ENCODE peak calls at places on chromosomes 4 and X, in ten cellular contexts. One of them, this sample, is unnamed.

GRCh38 chr4:74623041-74623440 is 171.3 kb downstream of the BTC start:
- DNase-seq in ACHN: peak; percentile 72
- DNase-seq in lung: no peak
- DNase-seq in left colon: no peak
- DNase-seq in NCI-H524: peak; percentile 31
- DNase-seq in foreskin melanocyte: no peak
- DNase-seq in HFFc6: peak; percentile 27
- DNase-seq in NCI-H510A: no peak
- DNase-seq in activated CD4-positive, alpha-beta memory T cell treated with anti-CD3 and anti-CD28 coated beads, Interleukin-2, amount 10 ng/mL, durations not matched to agents 7 days and 5 days: no peak
- DNase-seq in GM20000: peak; percentile 23
- DNase-seq in this sample: no peak

GRCh38 chr4:95165926-95166524 is 382.7 kb downstream of the UNC5C start:
- DNase-seq in ACHN: peak; percentile 50
- DNase-seq in lung: peak; percentile 38
- DNase-seq in left colon: no peak
- DNase-seq in NCI-H524: peak; percentile 53
- DNase-seq in foreskin melanocyte: peak; percentile 54
- DNase-seq in HFFc6: peak; percentile 62
- DNase-seq in NCI-H510A: peak; percentile 38
- DNase-seq in activated CD4-positive, alpha-beta memory T cell treated with anti-CD3 and anti-CD28 coated beads, Interleukin-2, amount 10 ng/mL, durations not matched to agents 7 days and 5 days: peak; percentile 29
- DNase-seq in GM20000: peak; percentile 54
- DNase-seq in this sample: peak; percentile 43

GRCh38 chr4:94695389-94695788 is 62.4 kb upstream of the BMPR1B start:
- DNase-seq in ACHN: no peak
- DNase-seq in lung: no peak
- DNase-seq in left colon: no peak
- DNase-seq in NCI-H524: no peak
- DNase-seq in foreskin melanocyte: no peak
- DNase-seq in HFFc6: peak; percentile 30
- DNase-seq in NCI-H510A: no peak
- DNase-seq in activated CD4-positive, alpha-beta memory T cell treated with anti-CD3 and anti-CD28 coated beads, Interleukin-2, amount 10 ng/mL, durations not matched to agents 7 days and 5 days: no peak
- DNase-seq in GM20000: no peak
- DNase-seq in this sample: no peak

GRCh38 chr4:133146574-133147198 is 2.4 kb upstream of the PCDH10 start:
- DNase-seq in ACHN: peak; percentile 49
- DNase-seq in lung: no peak
- DNase-seq in left colon: no peak
- DNase-seq in NCI-H524: peak; percentile 58
- DNase-seq in foreskin melanocyte: no peak
- DNase-seq in HFFc6: peak; percentile 57
- DNase-seq in NCI-H510A: no peak
- DNase-seq in activated CD4-positive, alpha-beta memory T cell treated with anti-CD3 and anti-CD28 coated beads, Interleukin-2, amount 10 ng/mL, durations not matched to agents 7 days and 5 days: no peak
- DNase-seq in GM20000: peak; percentile 53
- DNase-seq in this sample: no peak

GRCh38 chr4:13821522-13821921 is 194.0 kb upstream of the BOD1L1 start:
- DNase-seq in ACHN: no peak
- DNase-seq in lung: no peak
- DNase-seq in left colon: no peak
- DNase-seq in NCI-H524: peak; percentile 15
- DNase-seq in foreskin melanocyte: no peak
- DNase-seq in HFFc6: no peak
- DNase-seq in NCI-H510A: no peak
- DNase-seq in activated CD4-positive, alpha-beta memory T cell treated with anti-CD3 and anti-CD28 coated beads, Interleukin-2, amount 10 ng/mL, durations not matched to agents 7 days and 5 days: no peak
- DNase-seq in GM20000: no peak
- DNase-seq in this sample: no peak

GRCh38 chr4:7861440-7861881 is 78.2 kb downstream of the AFAP1 start:
- DNase-seq in ACHN: peak; percentile 19
- DNase-seq in lung: no peak
- DNase-seq in left colon: no peak
- DNase-seq in NCI-H524: no peak
- DNase-seq in foreskin melanocyte: peak; percentile 51
- DNase-seq in HFFc6: peak; percentile 93
- DNase-seq in NCI-H510A: no peak
- DNase-seq in activated CD4-positive, alpha-beta memory T cell treated with anti-CD3 and anti-CD28 coated beads, Interleukin-2, amount 10 ng/mL, durations not matched to agents 7 days and 5 days: no peak
- DNase-seq in GM20000: no peak
- DNase-seq in this sample: no peak

GRCh38 chrX:139202742-139203410 is 327.7 kb upstream of the F9 start:
- DNase-seq in ACHN: no peak
- DNase-seq in lung: no peak
- DNase-seq in left colon: no peak
- DNase-seq in NCI-H524: no peak
- DNase-seq in foreskin melanocyte: no peak
- DNase-seq in HFFc6: no peak
- DNase-seq in NCI-H510A: no peak
- DNase-seq in activated CD4-positive, alpha-beta memory T cell treated with anti-CD3 and anti-CD28 coated beads, Interleukin-2, amount 10 ng/mL, durations not matched to agents 7 days and 5 days: no peak
- DNase-seq in GM20000: no peak
- DNase-seq in this sample: no peak

GRCh38 chr4:130077275-130077674 is 981.3 kb downstream of the C4orf33 start:
- DNase-seq in ACHN: no peak
- DNase-seq in lung: no peak
- DNase-seq in left colon: no peak
- DNase-seq in NCI-H524: no peak
- DNase-seq in foreskin melanocyte: peak; percentile 15
- DNase-seq in HFFc6: peak; percentile 77
- DNase-seq in NCI-H510A: no peak
- DNase-seq in activated CD4-positive, alpha-beta memory T cell treated with anti-CD3 and anti-CD28 coated beads, Interleukin-2, amount 10 ng/mL, durations not matched to agents 7 days and 5 days: no peak
- DNase-seq in GM20000: no peak
- DNase-seq in this sample: no peak

GRCh38 chr4:48047421-48047844 is 30.9 kb downstream of the NIPAL1 start:
- DNase-seq in ACHN: no peak
- DNase-seq in lung: no peak
- DNase-seq in left colon: no peak
- DNase-seq in NCI-H524: no peak
- DNase-seq in foreskin melanocyte: no peak
- DNase-seq in HFFc6: no peak
- DNase-seq in NCI-H510A: no peak
- DNase-seq in activated CD4-positive, alpha-beta memory T cell treated with anti-CD3 and anti-CD28 coated beads, Interleukin-2, amount 10 ng/mL, durations not matched to agents 7 days and 5 days: peak; percentile 82
- DNase-seq in GM20000: peak; percentile 65
- DNase-seq in this sample: peak; percentile 83

GRCh38 chr4:5218376-5219069 is 167.2 kb downstream of the STK32B start:
- DNase-seq in ACHN: no peak
- DNase-seq in lung: no peak
- DNase-seq in left colon: no peak
- DNase-seq in NCI-H524: no peak
- DNase-seq in foreskin melanocyte: no peak
- DNase-seq in HFFc6: no peak
- DNase-seq in NCI-H510A: no peak
- DNase-seq in activated CD4-positive, alpha-beta memory T cell treated with anti-CD3 and anti-CD28 coated beads, Interleukin-2, amount 10 ng/mL, durations not matched to agents 7 days and 5 days: no peak
- DNase-seq in GM20000: no peak
- DNase-seq in this sample: no peak

GRCh38 chr4:128582319-128582948 is 227.1 kb upstream of the JADE1 start:
- DNase-seq in ACHN: no peak
- DNase-seq in lung: no peak
- DNase-seq in left colon: no peak
- DNase-seq in NCI-H524: no peak
- DNase-seq in foreskin melanocyte: no peak
- DNase-seq in HFFc6: no peak
- DNase-seq in NCI-H510A: no peak
- DNase-seq in activated CD4-positive, alpha-beta memory T cell treated with anti-CD3 and anti-CD28 coated beads, Interleukin-2, amount 10 ng/mL, durations not matched to agents 7 days and 5 days: no peak
- DNase-seq in GM20000: no peak
- DNase-seq in this sample: no peak

GRCh38 chrX:23451266-23451665 is 116.6 kb downstream of the PTCHD1 start:
- DNase-seq in ACHN: no peak
- DNase-seq in lung: no peak
- DNase-seq in left colon: no peak
- DNase-seq in NCI-H524: no peak
- DNase-seq in foreskin melanocyte: no peak
- DNase-seq in HFFc6: no peak
- DNase-seq in NCI-H510A: no peak
- DNase-seq in activated CD4-positive, alpha-beta memory T cell treated with anti-CD3 and anti-CD28 coated beads, Interleukin-2, amount 10 ng/mL, durations not matched to agents 7 days and 5 days: no peak
- DNase-seq in GM20000: no peak
- DNase-seq in this sample: no peak

GRCh38 chrX:139875831-139876230 is 57.0 kb downstream of the ATP11C start:
- DNase-seq in ACHN: no peak
- DNase-seq in lung: no peak
- DNase-seq in left colon: no peak
- DNase-seq in NCI-H524: no peak
- DNase-seq in foreskin melanocyte: no peak
- DNase-seq in HFFc6: no peak
- DNase-seq in NCI-H510A: no peak
- DNase-seq in activated CD4-positive, alpha-beta memory T cell treated with anti-CD3 and anti-CD28 coated beads, Interleukin-2, amount 10 ng/mL, durations not matched to agents 7 days and 5 days: no peak
- DNase-seq in GM20000: no peak
- DNase-seq in this sample: no peak

GRCh38 chr4:168514249-168514852 is 17.5 kb downstream of the PALLD start:
- DNase-seq in ACHN: peak; percentile 54
- DNase-seq in lung: no peak
- DNase-seq in left colon: no peak
- DNase-seq in NCI-H524: peak; percentile 35
- DNase-seq in foreskin melanocyte: peak; percentile 35
- DNase-seq in HFFc6: peak; percentile 49
- DNase-seq in NCI-H510A: no peak
- DNase-seq in activated CD4-positive, alpha-beta memory T cell treated with anti-CD3 and anti-CD28 coated beads, Interleukin-2, amount 10 ng/mL, durations not matched to agents 7 days and 5 days: no peak
- DNase-seq in GM20000: peak; percentile 12
- DNase-seq in this sample: peak; percentile 8

This sample was measured in immature natural killer cell.